ENCODE peak calls at places on chromosomes 16 and 17, in five cellular contexts. V is H9, T is mesenchymal stem cell, I is neuronal stem cell, P is trophoblast cell. J is an unnamed sample.
A peak's percentile ranks its signal among the peaks of the same experiment; 100 is the strongest.

GRCh38 chr16:60142991-60143705 is 1409.0 kb upstream of the GOT2 start:
- DNase-seq in T (no peak), V (no peak), I (no peak), P (no peak), J (no peak)

GRCh38 chr17:66865151-66865550 is 30.2 kb downstream of the CACNG5 start:
- DNase-seq in I (no peak), T (no peak), V (no peak), P (no peak), J (peak; percentile 20)

GRCh38 chr17:41678907-41679739 is 9.6 kb upstream of the EIF1 start:
- DNase-seq in T (peak; percentile 82), V (no peak), P (no peak), I (no peak), J (peak; percentile 28)

GRCh38 chr16:51002889-51003490 is 148.1 kb downstream of the SALL1 start:
- DNase-seq in T (no peak), P (no peak), V (no peak), I (no peak), J (no peak)

GRCh38 chr17:28712037-28712704 is 483 bp upstream of the PROCA1 start:
- DNase-seq in V (peak; percentile 87), P (peak; percentile 18), I (no peak), T (peak; percentile 55), J (no peak)

GRCh38 chr17:37068266-37068665 is 119.5 kb downstream of the AATF start:
- DNase-seq in P (no peak), I (no peak), V (no peak), T (no peak), J (peak; percentile 52)

GRCh38 chr16:81755915-81756644 is 23.0 kb upstream of the PLCG2 start:
- DNase-seq in T (no peak), I (no peak), P (no peak), V (no peak), J (no peak)

GRCh38 chr17:28086519-28086918 is 44.0 kb downstream of the NLK start:
- DNase-seq in V (no peak), P (no peak), T (no peak), I (no peak), J (peak; percentile 50)

GRCh38 chr16:48542020-48542473 is 67.9 kb downstream of the N4BP1 start:
- DNase-seq in V (no peak), I (no peak), P (no peak), T (peak; percentile 64), J (peak; percentile 54)

GRCh38 chr17:58666858-58667267 is 25.0 kb downstream of the TEX14 start:
- DNase-seq in T (no peak), P (peak; percentile 100), V (peak; percentile 41), I (no peak), J (peak; percentile 79)

GRCh38 chr16:58456193-58456592 is 43.8 kb upstream of the NDRG4 start:
- DNase-seq in T (no peak), P (no peak), V (no peak), I (no peak), J (no peak)

GRCh38 chr16:89363621-89364393 is 126.6 kb downstream of the ANKRD11 start:
- DNase-seq in T (peak; percentile 89), V (peak; percentile 73), P (peak; percentile 52), I (no peak), J (peak; percentile 86)

GRCh38 chr17:73304971-73305786 is 6.6 kb downstream of the CDC42EP4 start:
- DNase-seq in P (peak; percentile 54), V (peak; percentile 85), T (peak; percentile 96), I (no peak), J (peak; percentile 78)

GRCh38 chr16:4680673-4681470 is 12.5 kb upstream of the NUDT16L1 start:
- DNase-seq in T (no peak), I (no peak), V (no peak), P (no peak), J (no peak)

GRCh38 chr17:66483946-66484345 is 181.5 kb downstream of the PRKCA start:
- DNase-seq in V (no peak), P (no peak), I (no peak), T (no peak), J (no peak)

GRCh38 chr17:50468120-50469004 is at the start of gene CHAD:
- DNase-seq in P (no peak), I (peak; percentile 12), T (peak; percentile 22), V (peak; percentile 61), J (no peak)

GRCh38 chr17:20852541-20853370 is 190.1 kb downstream of the USP22 start:
- DNase-seq in I (peak; percentile 46), T (peak; percentile 46), P (peak; percentile 4), V (peak; percentile 85), J (no peak)

GRCh38 chr16:84635702-84636101 is 12.6 kb upstream of the KLHL36 start:
- DNase-seq in T (no peak), V (no peak), P (no peak), I (no peak), J (no peak)

GRCh38 chr16:70421473-70422311 is 17.2 kb downstream of the ST3GAL2 start:
- DNase-seq in P (no peak), V (no peak), I (no peak), T (no peak), J (no peak)

GRCh38 chr17:78618264-78619066 is 41.3 kb upstream of the DNAH17 start:
- DNase-seq in T (no peak), I (no peak), V (no peak), P (peak; percentile 42), J (no peak)

GRCh38 chr16:14322186-14322585 is 251.1 kb downstream of the MRTFB start:
- DNase-seq in I (no peak), P (no peak), T (no peak), V (no peak), J (no peak)

GRCh38 chr16:67775273-67775672 is 31.1 kb downstream of the RANBP10 start:
- DNase-seq in P (peak; percentile 50), V (no peak), I (no peak), T (no peak), J (no peak)

GRCh38 chr17:47866941-47867340 is 16.0 kb upstream of the SP6 start:
- DNase-seq in V (no peak), P (no peak), T (no peak), I (no peak), J (no peak)

GRCh38 chr17:9991796-9992195 is 86.7 kb upstream of the RCVRN start:
- DNase-seq in P (peak; percentile 88), V (no peak), T (no peak), I (no peak), J (no peak)

GRCh38 chr17:13509561-13509960 is 92.2 kb downstream of the HS3ST3A1 start:
- DNase-seq in I (peak; percentile 17), P (no peak), V (no peak), T (no peak), J (peak; percentile 26)

GRCh38 chr17:78053777-78054468 is 74.6 kb downstream of the TMC6 start:
- DNase-seq in P (no peak), T (no peak), I (no peak), V (no peak), J (no peak)

GRCh38 chr17:58541249-58541648 is 26.8 kb upstream of the MTMR4 start:
- DNase-seq in T (peak; percentile 13), V (peak; percentile 80), I (no peak), P (no peak), J (no peak)

GRCh38 chr17:32275060-32276042 is 9.7 kb downstream of the RHBDL3 start:
- DNase-seq in P (peak; percentile 42), I (no peak), V (peak; percentile 88), T (peak; percentile 88), J (peak; percentile 90)

GRCh38 chr17:48722924-48723554 is at the start of gene PRAC2:
- DNase-seq in P (no peak), V (peak; percentile 86), I (no peak), T (peak; percentile 15), J (no peak)

GRCh38 chr17:38598536-38598935 is 7.2 kb downstream of the SRCIN1 start:
- DNase-seq in V (peak; percentile 99), P (peak; percentile 76), T (peak; percentile 65), I (peak; percentile 87), J (peak; percentile 57)

GRCh38 chr17:77409282-77410161 is 268.8 kb downstream of the SEC14L1 start:
- DNase-seq in I (no peak), V (peak; percentile 89), T (peak; percentile 56), P (peak; percentile 75), J (peak; percentile 58)

GRCh38 chr17:27620721-27621120 is 10.3 kb upstream of the LGALS9 start:
- DNase-seq in I (no peak), V (no peak), P (no peak), T (no peak), J (no peak)

GRCh38 chr17:79201536-79202227 is 127.1 kb downstream of the ENGASE start:
- DNase-seq in P (no peak), V (no peak), I (no peak), T (peak; percentile 19), J (no peak)

GRCh38 chr16:30369091-30369937 is 980 bp downstream of the TBC1D10B start:
- DNase-seq in P (no peak), V (no peak), T (peak; percentile 37), I (no peak), J (no peak)

GRCh38 chr17:68034452-68034776 is 1.1 kb upstream of the KPNA2 start:
- DNase-seq in V (no peak), P (no peak), T (no peak), I (no peak), J (no peak)

GRCh38 chr17:68033636-68034451 is 1.7 kb upstream of the KPNA2 start:
- DNase-seq in I (peak; percentile 88), P (no peak), T (peak; percentile 68), V (peak; percentile 97), J (peak; percentile 65)

GRCh38 chr17:68036304-68037147 is 991 bp downstream of the KPNA2 start:
- DNase-seq in T (no peak), P (no peak), I (no peak), V (no peak), J (peak; percentile 59)

GRCh38 chr17:68035131-68035522 is 408 bp upstream of the KPNA2 start:
- DNase-seq in T (no peak), P (no peak), I (no peak), V (peak; percentile 98), J (no peak)

GRCh38 chr17:68035523-68036303 is at the start of gene KPNA2:
- DNase-seq in P (peak; percentile 94), I (peak; percentile 99), V (peak; percentile 98), T (peak; percentile 99), J (peak; percentile 98)
- H3K14ac ChIP-seq in P (peak within 1 kb of the TSS; percentile 82), I (peak within 1 kb of the TSS; percentile 49), V (peak within 1 kb of the TSS; percentile 73), T (peak within 1 kb of the TSS; percentile 96), J (peak within 1 kb of the TSS; percentile 46)

DNA sequence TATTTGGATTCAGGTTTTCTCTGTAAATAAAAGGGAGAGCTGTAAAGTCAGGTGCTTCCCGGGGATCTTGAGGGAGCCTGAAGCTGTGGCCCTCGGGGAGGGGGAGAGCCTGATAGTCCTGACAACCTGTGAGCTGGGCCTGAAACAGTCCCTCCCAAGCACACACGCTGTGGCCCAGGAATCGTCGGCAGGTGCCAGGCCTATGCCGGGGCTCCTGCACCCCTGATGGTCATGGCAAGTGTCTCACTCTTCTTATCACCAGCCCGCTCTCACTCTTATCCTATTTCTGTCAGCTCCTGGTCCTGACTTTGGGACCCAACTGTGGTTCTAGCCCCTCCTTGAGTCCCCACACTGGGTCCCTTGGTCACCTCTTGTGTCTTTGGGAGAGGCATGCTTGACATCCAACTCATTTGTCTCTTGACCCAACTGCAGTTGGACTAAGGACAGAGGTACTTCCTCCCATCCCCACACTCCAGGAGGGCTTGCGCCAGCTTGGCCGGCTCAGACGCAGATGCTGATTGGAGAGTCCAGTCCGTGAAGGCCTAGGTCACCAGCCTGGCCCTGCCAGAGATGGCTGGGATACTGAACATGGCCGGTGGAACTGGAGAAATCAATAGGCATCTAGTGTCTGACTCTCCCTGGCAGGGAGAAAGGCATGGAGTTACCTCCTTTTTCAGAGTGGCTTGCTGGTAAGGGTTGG is 170.5 kb upstream of the WSCD1 start:
- DNase-seq in P (no peak), T (no peak), I (no peak), V (peak; percentile 25), J (no peak)
- H3K14ac ChIP-seq in P (no peak overlapping the region), T (no peak overlapping the region), I (no peak overlapping the region), V (no peak overlapping the region), J (no peak overlapping the region)

GRCh38 chr17:33977729-33978514 is 277.2 kb upstream of the CCL2 start:
- DNase-seq in P (no peak), I (no peak), V (no peak), T (no peak), J (no peak)
- H3K14ac ChIP-seq in P (no peak overlapping the region), I (no peak overlapping the region), V (peak overlapping the region; percentile 47), T (no peak overlapping the region), J (no peak overlapping the region)

GRCh38 chr17:8900207-8900606 is 32.7 kb upstream of the PIK3R6 start:
- DNase-seq in P (no peak), T (no peak), V (no peak), I (no peak), J (no peak)
- H3K14ac ChIP-seq in P (no peak overlapping the region), T (no peak overlapping the region), V (no peak overlapping the region), I (no peak overlapping the region), J (no peak overlapping the region)